ENCODE peak calls at places on chromosomes 2 and 18, in nine cellular contexts. I is iPS-NIHi11; E is fibroblast of pulmonary artery; R is AG09319; J is mucosa of gallbladder; B is Panc1; C is stimulated activated CD8-positive, alpha-beta memory T cell treated with anti-CD3 and anti-CD28 coated beads, Interleukin-7, amount 100 ng/mL, for 1 hour; T is stimulated activated CD4-positive, alpha-beta T cell treated with anti-CD3 and anti-CD28 coated beads, TNF-alpha, amount 100 ng/mL, for 48 hours; M is T-cell. V is an unnamed sample.

GRCh38 chr2:132670961-132671781 is 1.2 kb upstream of the LYPD1 start:
- DNase-seq in I (peak), E (peak), R (peak), J (peak), B (no peak), C (no peak), T (no peak), M (no peak), V (peak)

GRCh38 chr2:54809814-54810213 is 86.4 kb downstream of the EML6 start:
- DNase-seq in I (no peak), E (peak), R (no peak), J (no peak), B (peak), C (no peak), T (no peak), M (no peak), V (no peak)

GRCh38 chr2:46751897-46752296 is 163.7 kb downstream of the MCFD2 start:
- DNase-seq in I (no peak), E (no peak), R (no peak), J (no peak), B (no peak), C (no peak), T (no peak), M (no peak), V (no peak)

GRCh38 chr18:62325806-62326645 is 916 bp downstream of the TNFRSF11A start:
- DNase-seq in I (no peak), E (peak), R (no peak), J (no peak), B (no peak), C (no peak), T (no peak), M (no peak), V (no peak)

GRCh38 chr18:37554399-37554787 is 11.2 kb downstream of the CELF4 start:
- DNase-seq in I (peak), E (no peak), R (no peak), J (no peak), B (no peak), C (no peak), T (no peak), M (no peak), V (no peak)

GRCh38 chr18:22624171-22624570 is 206.5 kb upstream of the CTAGE1 start:
- DNase-seq in I (no peak), E (no peak), R (no peak), J (no peak), B (no peak), C (no peak), T (no peak), M (no peak), V (no peak)

GRCh38 chr2:11583203-11583752 is 49.4 kb downstream of the GREB1 start:
- DNase-seq in I (no peak), E (peak), R (no peak), J (peak), B (no peak), C (no peak), T (no peak), M (no peak), V (no peak)

GRCh38 chr18:56492136-56492535 is 146.3 kb downstream of the TXNL1 start:
- DNase-seq in I (no peak), E (no peak), R (no peak), J (no peak), B (no peak), C (no peak), T (no peak), M (no peak), V (no peak)

GRCh38 chr18:46046126-46046525 is 25.9 kb downstream of the PSTPIP2 start:
- DNase-seq in I (peak), E (no peak), R (no peak), J (no peak), B (no peak), C (no peak), T (no peak), M (no peak), V (no peak)

GRCh38 chr2:168669151-168669550 is 133.3 kb upstream of the NOSTRIN start:
- DNase-seq in I (no peak), E (no peak), R (no peak), J (no peak), B (no peak), C (no peak), T (no peak), M (no peak), V (no peak)

GRCh38 chr2:197453914-197454398 is 604 bp downstream of the COQ10B start:
- DNase-seq in I (no peak), E (peak), R (peak), J (peak), B (peak), C (no peak), T (no peak), M (no peak), V (peak)

GRCh38 chr2:51505533-51505932 is 473.6 kb upstream of the NRXN1 start:
- DNase-seq in I (no peak), E (no peak), R (no peak), J (no peak), B (no peak), C (no peak), T (no peak), M (no peak), V (no peak)

GRCh38 chr2:217978536-217979150 is 24.2 kb downstream of the TNS1 start:
- DNase-seq in I (peak), E (no peak), R (no peak), J (no peak), B (no peak), C (no peak), T (no peak), M (no peak), V (no peak)

V was measured in AG04450.